ENCODE peak calls at places on chromosomes 1 and 21, in seven cellular contexts. I is DND-41; H is naive thymus-derived CD4-positive, alpha-beta T cell; V is Peyer's patch; F is RWPE1; X is lung; Q is GM23338. A is an unnamed sample.

GRCh38 chr1:160724445-160725242 is 13.0 kb upstream of the CD48 start:
- DNase-seq in V (no peak), Q (peak), X (no peak), I (no peak), F (no peak), H (no peak), A (no peak)

GRCh38 chr1:205543351-205544305 is 39.2 kb downstream of the CDK18 start:
- DNase-seq in F (peak), Q (peak), V (peak), I (no peak), H (no peak), X (peak), A (no peak)

GRCh38 chr1:35923841-35924240 is 7.1 kb upstream of the AGO3 start:
- DNase-seq in X (no peak), I (no peak), Q (no peak), V (no peak), H (no peak), F (no peak), A (no peak)

GRCh38 chr1:68720476-68720875 is 223.6 kb upstream of the DEPDC1 start:
- DNase-seq in X (no peak), H (no peak), F (no peak), Q (no peak), V (no peak), I (no peak), A (no peak)

GRCh38 chr1:183238071-183238470 is 52.0 kb downstream of the LAMC2 start:
- DNase-seq in F (no peak), Q (no peak), H (no peak), V (no peak), X (no peak), I (no peak), A (no peak)

GRCh38 chr1:36166938-36167910 is 11.3 kb downstream of the MAP7D1 start:
- DNase-seq in I (no peak), F (no peak), Q (no peak), H (no peak), V (no peak), X (no peak), A (no peak)

GRCh38 chr1:94648225-94649007 is 106.9 kb upstream of the F3 start:
- DNase-seq in F (peak), H (no peak), Q (no peak), I (no peak), X (no peak), V (peak), A (no peak)

GRCh38 chr1:54460861-54461382 is 54.7 kb upstream of the SSBP3 start:
- DNase-seq in Q (no peak), V (no peak), X (no peak), F (no peak), H (no peak), I (no peak), A (peak)

GRCh38 chr1:161119379-161120061 is 1.6 kb downstream of the NIT1 start:
- DNase-seq in Q (peak), F (peak), I (peak), V (peak), X (no peak), H (peak), A (peak)

GRCh38 chr1:62237950-62238374 is 43.3 kb downstream of the L1TD1 start:
- DNase-seq in F (no peak), V (no peak), X (no peak), I (no peak), H (no peak), Q (no peak), A (no peak)

GRCh38 chr1:65429806-65430205 is 9.3 kb downstream of the LEPR start:
- DNase-seq in I (no peak), H (no peak), X (no peak), V (no peak), Q (no peak), F (peak), A (no peak)

GRCh38 chr21:42635848-42636534 is 17.4 kb upstream of the PDE9A start:
- DNase-seq in Q (no peak), X (no peak), V (no peak), F (no peak), I (no peak), H (no peak), A (no peak)

GRCh38 chr1:161999318-162000052 is 24.2 kb downstream of the OLFML2B start:
- DNase-seq in I (no peak), V (no peak), Q (no peak), X (no peak), H (no peak), F (no peak), A (no peak)

GRCh38 chr1:197399691-197400521 is 131.9 kb downstream of the CRB1 start:
- DNase-seq in H (no peak), F (peak), X (no peak), V (peak), Q (peak), I (peak), A (peak)

GRCh38 chr1:54408701-54409066 is 2.5 kb upstream of the SSBP3 start:
- DNase-seq in V (no peak), X (no peak), F (no peak), I (no peak), H (no peak), Q (no peak), A (no peak)

GRCh38 chr1:1128454-1129139 is 12.7 kb upstream of the C1orf159 start:
- DNase-seq in I (no peak), X (no peak), F (no peak), H (no peak), V (no peak), Q (no peak), A (no peak)

GRCh38 chr1:241225741-241226140 is 131.3 kb downstream of the RGS7 start:
- DNase-seq in I (no peak), H (no peak), X (peak), Q (no peak), F (no peak), V (no peak), A (no peak)

GRCh38 chr1:78440381-78440793 is 50.4 kb upstream of the PTGFR start:
- DNase-seq in F (peak), X (no peak), Q (no peak), H (no peak), I (no peak), V (no peak), A (no peak)

GRCh38 chr1:38005195-38006007 is at the start of gene FHL3:
- DNase-seq in H (peak), V (peak), Q (peak), I (peak), X (peak), F (no peak), A (peak)

GRCh38 chr1:12173631-12174121 is 6.9 kb downstream of the TNFRSF1B start:
- DNase-seq in H (peak), F (no peak), V (peak), Q (no peak), X (peak), I (peak), A (no peak)

GRCh38 chr21:28742527-28742926 is 250.2 kb downstream of the LTN1 start:
- DNase-seq in X (no peak), I (no peak), Q (no peak), V (no peak), F (peak), H (no peak), A (no peak)

GRCh38 chr1:76330993-76331603 is 256.6 kb downstream of the ST6GALNAC3 start:
- DNase-seq in Q (peak), F (peak), H (peak), X (peak), I (peak), V (peak), A (peak)

GRCh38 chr1:232227171-232227740 is 402.7 kb downstream of the SIPA1L2 start:
- DNase-seq in V (no peak), Q (peak), X (no peak), I (no peak), H (no peak), F (no peak), A (no peak)

GRCh38 chr1:234613992-234614584 is 4.1 kb upstream of the IRF2BP2 start:
- DNase-seq in Q (no peak), V (no peak), X (no peak), I (no peak), H (no peak), F (no peak), A (no peak)

GRCh38 chr1:118986291-118986838 is 1.8 kb downstream of the TBX15 start:
- DNase-seq in V (no peak), I (no peak), X (no peak), Q (peak), H (no peak), F (no peak), A (no peak)

GRCh38 chr21:18443085-18443484 is 39.5 kb upstream of the TMPRSS15 start:
- DNase-seq in I (no peak), V (no peak), H (no peak), Q (no peak), F (no peak), X (no peak), A (no peak)

GRCh38 chr21:45982256-45982757 is 737 bp downstream of the COL6A1 start:
- DNase-seq in V (peak), X (no peak), I (no peak), F (no peak), Q (no peak), H (no peak), A (no peak)

GRCh38 chr1:36849956-36850355 is 184.4 kb downstream of the GRIK3 start:
- DNase-seq in F (no peak), V (no peak), X (no peak), Q (no peak), I (no peak), H (no peak), A (no peak)

DNA sequence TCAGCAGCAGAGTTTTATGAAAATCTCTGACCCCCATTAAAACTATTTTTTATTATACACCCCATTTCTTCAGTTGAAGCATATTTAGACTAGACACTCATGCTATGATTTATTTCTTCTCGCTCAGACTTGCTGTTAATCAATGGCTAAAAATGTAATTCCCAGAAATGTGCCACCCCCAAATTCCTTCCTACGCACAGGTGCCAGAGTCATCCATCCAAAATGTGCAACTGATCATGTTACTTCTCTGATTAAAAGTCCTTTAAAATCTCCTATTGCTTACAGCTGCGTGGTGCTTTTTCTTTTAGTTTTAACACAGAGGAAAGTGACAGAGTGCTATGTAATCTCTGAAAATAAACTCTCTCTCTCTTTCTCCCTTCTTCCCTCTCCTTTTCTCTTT is 954.4 kb downstream of the NCAM2 start:
- DNase-seq in F (no peak), Q (no peak), I (no peak), X (no peak), H (no peak), V (no peak), A (no peak)
- H3K27ac ChIP-seq in F (no peak), Q (no peak), I (no peak), X (no peak), H (no peak), V (no peak), A (no peak)

DNA sequence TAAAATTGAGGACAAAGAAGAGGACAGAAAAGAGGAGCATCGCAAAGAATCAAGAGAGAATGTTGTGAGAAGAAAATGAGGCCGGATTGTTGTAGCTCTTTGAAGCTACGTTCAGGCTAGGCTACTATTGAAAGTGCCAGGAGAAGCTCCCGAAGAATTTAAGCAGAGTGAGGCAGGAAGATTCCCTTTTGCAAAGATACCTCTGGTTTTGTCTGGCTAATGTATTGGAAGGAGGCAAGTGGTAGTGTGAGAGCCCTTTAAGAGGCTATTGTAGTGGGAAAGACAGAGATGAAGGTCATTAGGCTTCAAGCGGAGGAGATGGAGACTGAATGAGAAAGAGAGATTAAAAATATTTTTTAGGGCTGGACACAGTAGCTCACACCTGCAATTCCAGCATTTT is 476.9 kb upstream of the ADGRL2 start:
- DNase-seq in F (no peak), V (no peak), Q (no peak), H (no peak), X (no peak), I (no peak), A (no peak)
- H3K27ac ChIP-seq in F (no peak), V (no peak), Q (no peak), H (no peak), X (no peak), I (no peak), A (no peak)

GRCh38 chr1:18999287-18999852 is 42.9 kb upstream of the IFFO2 start:
- DNase-seq in F (no peak), I (no peak), H (no peak), X (no peak), V (no peak), Q (no peak), A (no peak)

GRCh38 chr1:18998016-18998724 is 41.7 kb upstream of the IFFO2 start:
- DNase-seq in Q (no peak), V (no peak), X (no peak), F (peak), I (no peak), H (no peak), A (no peak)

GRCh38 chr1:18996548-18997177 is 40.2 kb upstream of the IFFO2 start:
- DNase-seq in V (no peak), F (no peak), X (no peak), H (no peak), Q (no peak), I (no peak), A (no peak)

GRCh38 chr1:19000065-19000464 is 43.6 kb upstream of the IFFO2 start:
- DNase-seq in V (no peak), Q (peak), H (no peak), I (no peak), X (no peak), F (no peak), A (no peak)

DNA sequence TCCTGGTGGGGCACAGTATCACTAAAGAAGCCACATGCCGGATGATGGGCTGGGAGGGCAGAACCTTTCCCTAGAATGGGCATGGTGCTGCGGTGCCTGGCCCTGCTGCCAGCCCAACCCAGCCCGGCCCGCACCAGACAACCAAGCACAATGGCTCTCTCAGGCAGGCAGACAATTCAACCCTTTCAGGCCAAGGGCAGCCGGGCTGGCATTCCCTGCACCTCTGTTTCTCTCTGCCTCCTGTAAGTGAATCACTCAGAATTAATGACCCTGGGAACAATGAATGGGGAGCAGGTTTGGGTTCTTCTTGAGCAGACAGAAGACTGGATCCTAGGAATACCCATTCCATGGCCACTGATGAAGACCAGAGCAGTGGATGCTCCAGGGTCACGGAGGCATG is 41.0 kb upstream of the IFFO2 start:
- DNase-seq in H (no peak), I (no peak), V (no peak), F (no peak), Q (no peak), X (no peak), A (no peak)
- H3K27ac ChIP-seq in H (no peak), I (no peak), V (no peak), F (peak), Q (no peak), X (no peak), A (no peak)

DNA sequence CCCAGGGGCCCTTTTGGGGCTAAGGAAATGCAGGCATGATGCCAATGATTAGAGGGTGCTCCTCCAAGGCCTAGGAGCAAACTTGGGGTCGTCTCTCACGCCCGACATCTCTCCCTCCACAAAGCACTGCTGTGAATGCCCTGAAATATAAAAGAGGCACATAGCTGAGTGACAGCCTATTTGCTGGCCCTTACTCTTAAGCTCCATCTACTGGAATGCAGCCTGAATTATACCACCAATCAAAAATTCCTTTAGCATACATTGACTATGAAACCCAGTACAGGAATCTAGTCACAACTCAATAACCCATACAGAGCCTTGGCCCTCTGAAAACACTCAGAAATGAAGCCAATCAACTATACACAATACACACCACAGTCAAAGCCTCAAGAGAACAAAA is 105.5 kb downstream of the LRIG2 start:
- DNase-seq in H (no peak), X (no peak), F (no peak), Q (no peak), V (no peak), I (no peak), A (no peak)
- H3K27ac ChIP-seq in H (no peak), X (no peak), F (no peak), Q (no peak), V (no peak), I (no peak), A (no peak)

DNA sequence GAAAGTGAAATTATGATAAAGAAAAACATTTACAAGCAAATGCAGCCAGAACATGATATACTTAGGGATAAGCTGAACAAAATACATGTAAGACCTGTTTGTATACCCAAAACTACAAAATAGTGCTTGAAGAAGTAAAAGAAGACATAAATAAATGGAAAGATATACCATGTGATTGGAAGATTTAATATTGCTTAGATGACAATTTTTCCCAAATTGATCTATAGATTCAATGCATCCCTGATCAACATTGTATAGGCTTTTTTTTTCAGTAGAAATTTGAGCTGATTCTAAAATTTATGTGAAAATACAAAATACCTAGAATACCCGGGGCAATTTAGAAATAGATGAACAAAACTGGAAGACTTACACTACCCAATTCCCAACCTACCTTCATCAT is 76.4 kb downstream of the GABPA start:
- DNase-seq in H (no peak), F (no peak), I (no peak), V (no peak), Q (no peak), X (no peak), A (no peak)
- H3K27ac ChIP-seq in H (no peak), F (no peak), I (no peak), V (no peak), Q (no peak), X (no peak), A (no peak)

DNA sequence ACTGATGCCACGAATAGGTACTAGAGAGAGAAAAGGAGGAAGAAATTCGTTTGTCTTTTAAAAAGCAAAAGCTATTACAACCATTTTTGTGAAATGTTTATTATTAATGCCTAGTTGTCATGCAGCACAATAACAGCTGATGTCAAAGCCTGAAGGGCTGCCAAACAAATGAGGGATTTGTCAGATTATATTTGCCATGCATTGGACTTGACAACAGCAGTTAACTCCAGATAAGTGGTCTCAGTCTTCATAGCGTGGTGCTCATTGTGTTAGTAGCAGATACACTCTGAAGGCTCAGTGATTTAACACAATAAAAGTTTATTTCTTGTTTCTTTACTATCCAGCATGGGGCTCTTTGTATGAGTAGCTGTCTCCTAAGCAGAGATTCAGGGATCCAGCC is 76.1 kb upstream of the PTGFRN start:
- DNase-seq in H (no peak), V (no peak), X (no peak), F (no peak), I (no peak), Q (no peak), A (no peak)
- H3K27ac ChIP-seq in H (no peak), V (no peak), X (no peak), F (no peak), I (no peak), Q (no peak), A (no peak)

GRCh38 chr21:26679299-26679698 is 106.2 kb upstream of the CYYR1 start:
- DNase-seq in I (no peak), V (no peak), F (no peak), H (no peak), Q (no peak), X (no peak), A (no peak)
- H3K27ac ChIP-seq in I (no peak), V (no peak), F (no peak), H (no peak), Q (no peak), X (no peak), A (no peak)

A was measured in Karpas-422.